ENCODE peak calls at places on chromosome 10, in five cellular contexts. One of them, this sample, is unnamed.
A peak's percentile ranks its signal among the peaks of the same experiment; 100 is the strongest.

GRCh38 chr10:112835933-112836564 is 114.0 kb upstream of the TCF7L2 start:
- DNase-seq in tibial artery: no peak
- DNase-seq in aorta: peak; percentile 61
- DNase-seq in hepatocyte: no peak
- DNase-seq in gastrocnemius medialis: peak; percentile 27
- DNase-seq in this sample: no peak

GRCh38 chr10:50407077-50407801 is 155.9 kb upstream of the ASAH2 start:
- DNase-seq in tibial artery: no peak
- DNase-seq in aorta: no peak
- DNase-seq in hepatocyte: no peak
- DNase-seq in gastrocnemius medialis: no peak
- DNase-seq in this sample: peak; percentile 66

GRCh38 chr10:48496831-48497792 is 107.8 kb downstream of the ARHGAP22 start:
- DNase-seq in tibial artery: peak; percentile 29
- DNase-seq in aorta: no peak
- DNase-seq in hepatocyte: peak; percentile 60
- DNase-seq in gastrocnemius medialis: no peak
- DNase-seq in this sample: no peak

GRCh38 chr10:78907458-78908211 is 161.1 kb upstream of the ZMIZ1 start:
- DNase-seq in tibial artery: peak; percentile 51
- DNase-seq in aorta: no peak
- DNase-seq in hepatocyte: no peak
- DNase-seq in gastrocnemius medialis: no peak
- DNase-seq in this sample: no peak

GRCh38 chr10:6394084-6394483 is 186.0 kb downstream of the PRKCQ start:
- DNase-seq in tibial artery: no peak
- DNase-seq in aorta: no peak
- DNase-seq in hepatocyte: peak; percentile 60
- DNase-seq in gastrocnemius medialis: no peak
- DNase-seq in this sample: no peak

GRCh38 chr10:659710-660141 is 29.7 kb downstream of the DIP2C start:
- DNase-seq in tibial artery: peak; percentile 59
- DNase-seq in aorta: no peak
- DNase-seq in hepatocyte: peak; percentile 12
- DNase-seq in gastrocnemius medialis: no peak
- DNase-seq in this sample: no peak

GRCh38 chr10:78779339-78779955 is 289.3 kb upstream of the ZMIZ1 start:
- DNase-seq in tibial artery: no peak
- DNase-seq in aorta: peak; percentile 50
- DNase-seq in hepatocyte: no peak
- DNase-seq in gastrocnemius medialis: no peak
- DNase-seq in this sample: no peak

GRCh38 chr10:44619975-44620374 is 235.1 kb upstream of the CXCL12 start:
- DNase-seq in tibial artery: no peak
- DNase-seq in aorta: no peak
- DNase-seq in hepatocyte: no peak
- DNase-seq in gastrocnemius medialis: no peak
- DNase-seq in this sample: no peak

GRCh38 chr10:71222541-71223364 is 10.4 kb downstream of the UNC5B start:
- DNase-seq in tibial artery: peak; percentile 40
- DNase-seq in aorta: no peak
- DNase-seq in hepatocyte: no peak
- DNase-seq in gastrocnemius medialis: no peak
- DNase-seq in this sample: no peak

GRCh38 chr10:60429084-60429849 is 39.6 kb upstream of the ANK3 start:
- DNase-seq in tibial artery: no peak
- DNase-seq in aorta: no peak
- DNase-seq in hepatocyte: no peak
- DNase-seq in gastrocnemius medialis: no peak
- DNase-seq in this sample: no peak

GRCh38 chr10:43108951-43109350 is 29.3 kb upstream of the CSGALNACT2 start:
- DNase-seq in tibial artery: no peak
- DNase-seq in aorta: no peak
- DNase-seq in hepatocyte: no peak
- DNase-seq in gastrocnemius medialis: no peak
- DNase-seq in this sample: no peak

GRCh38 chr10:86385806-86386205 is 19.2 kb upstream of the GRID1 start:
- DNase-seq in tibial artery: no peak
- DNase-seq in aorta: no peak
- DNase-seq in hepatocyte: no peak
- DNase-seq in gastrocnemius medialis: no peak
- DNase-seq in this sample: no peak

GRCh38 chr10:89301231-89301630 is 615 bp upstream of the IFIT2 start:
- DNase-seq in tibial artery: no peak
- DNase-seq in aorta: peak; percentile 48
- DNase-seq in hepatocyte: no peak
- DNase-seq in gastrocnemius medialis: no peak
- DNase-seq in this sample: no peak

GRCh38 chr10:49368256-49368655 is 27.6 kb downstream of the DRGX start:
- DNase-seq in tibial artery: no peak
- DNase-seq in aorta: no peak
- DNase-seq in hepatocyte: no peak
- DNase-seq in gastrocnemius medialis: no peak
- DNase-seq in this sample: no peak

GRCh38 chr10:133128126-133129081 is 31.6 kb upstream of the KNDC1 start:
- DNase-seq in tibial artery: peak; percentile 56
- DNase-seq in aorta: peak; percentile 37
- DNase-seq in hepatocyte: no peak
- DNase-seq in gastrocnemius medialis: no peak
- DNase-seq in this sample: no peak

GRCh38 chr10:87837445-87837844 is 19.4 kb upstream of the ATAD1 start:
- DNase-seq in tibial artery: no peak
- DNase-seq in aorta: no peak
- DNase-seq in hepatocyte: no peak
- DNase-seq in gastrocnemius medialis: no peak
- DNase-seq in this sample: no peak

GRCh38 chr10:19119191-19119590 is 70.6 kb downstream of the MALRD1 start:
- DNase-seq in tibial artery: no peak
- DNase-seq in aorta: no peak
- DNase-seq in hepatocyte: no peak
- DNase-seq in gastrocnemius medialis: no peak
- DNase-seq in this sample: peak; percentile 25

GRCh38 chr10:14585287-14586193 is 189.2 kb downstream of the FAM107B start:
- DNase-seq in tibial artery: no peak
- DNase-seq in aorta: no peak
- DNase-seq in hepatocyte: no peak
- DNase-seq in gastrocnemius medialis: no peak
- DNase-seq in this sample: no peak

GRCh38 chr10:42743697-42744096 is 38.9 kb upstream of the BMS1 start:
- DNase-seq in tibial artery: no peak
- DNase-seq in aorta: no peak
- DNase-seq in hepatocyte: no peak
- DNase-seq in gastrocnemius medialis: no peak
- DNase-seq in this sample: no peak

GRCh38 chr10:92757066-92757716 is 67.4 kb downstream of the HHEX start:
- DNase-seq in tibial artery: peak; percentile 97
- DNase-seq in aorta: peak; percentile 96
- DNase-seq in hepatocyte: peak; percentile 42
- DNase-seq in gastrocnemius medialis: peak; percentile 66
- DNase-seq in this sample: peak; percentile 9

GRCh38 chr10:6275022-6275997 is 72.6 kb downstream of the PFKFB3 start:
- DNase-seq in tibial artery: peak; percentile 96
- DNase-seq in aorta: peak; percentile 99
- DNase-seq in hepatocyte: peak; percentile 83
- DNase-seq in gastrocnemius medialis: peak; percentile 92
- DNase-seq in this sample: no peak

GRCh38 chr10:784759-785538 is 95.5 kb upstream of the DIP2C start:
- DNase-seq in tibial artery: peak; percentile 85
- DNase-seq in aorta: peak; percentile 83
- DNase-seq in hepatocyte: peak; percentile 86
- DNase-seq in gastrocnemius medialis: peak; percentile 43
- DNase-seq in this sample: no peak

GRCh38 chr10:2334542-2334941 is 597.2 kb upstream of the ADARB2 start:
- DNase-seq in tibial artery: no peak
- DNase-seq in aorta: no peak
- DNase-seq in hepatocyte: no peak
- DNase-seq in gastrocnemius medialis: no peak
- DNase-seq in this sample: no peak

GRCh38 chr10:99394256-99394655 is 36.2 kb downstream of the GOT1 start:
- DNase-seq in tibial artery: no peak
- DNase-seq in aorta: no peak
- DNase-seq in hepatocyte: no peak
- DNase-seq in gastrocnemius medialis: no peak
- DNase-seq in this sample: no peak

GRCh38 chr10:119268871-119269506 is 61.6 kb downstream of the GRK5 start:
- DNase-seq in tibial artery: no peak
- DNase-seq in aorta: peak; percentile 30
- DNase-seq in hepatocyte: no peak
- DNase-seq in gastrocnemius medialis: no peak
- DNase-seq in this sample: no peak

GRCh38 chr10:70576803-70577517 is 25.6 kb downstream of the PRF1 start:
- DNase-seq in tibial artery: no peak
- DNase-seq in aorta: no peak
- DNase-seq in hepatocyte: no peak
- DNase-seq in gastrocnemius medialis: no peak
- DNase-seq in this sample: no peak

GRCh38 chr10:26738354-26738753 is 40.9 kb downstream of the PDSS1 start:
- DNase-seq in tibial artery: no peak
- DNase-seq in aorta: no peak
- DNase-seq in hepatocyte: peak; percentile 31
- DNase-seq in gastrocnemius medialis: no peak
- DNase-seq in this sample: no peak

GRCh38 chr10:71472466-71472865 is 75.7 kb downstream of the CDH23 start:
- DNase-seq in tibial artery: no peak
- DNase-seq in aorta: peak; percentile 47
- DNase-seq in hepatocyte: no peak
- DNase-seq in gastrocnemius medialis: no peak
- DNase-seq in this sample: no peak

DNA sequence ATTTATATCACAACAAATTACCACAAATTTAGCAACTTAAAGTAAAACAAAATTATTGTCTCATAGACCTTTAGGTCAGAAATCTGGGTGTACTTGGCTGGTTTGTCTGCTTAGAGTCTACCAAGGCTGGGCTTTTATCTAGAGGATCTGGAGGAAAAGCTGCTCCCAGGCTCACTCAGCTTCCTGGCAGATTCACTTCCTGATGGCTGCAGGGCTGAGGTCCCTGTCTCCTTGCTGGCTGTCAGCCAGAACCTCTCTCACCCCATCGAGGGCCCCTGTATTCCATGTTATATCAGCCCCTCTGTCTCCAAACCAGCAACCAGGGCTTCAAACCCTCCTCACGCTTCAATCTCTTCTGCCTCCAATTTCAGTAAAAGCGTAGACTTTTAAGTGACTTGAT is 734.9 kb downstream of the NRG3 start:
- DNase-seq in tibial artery: no peak
- DNase-seq in aorta: no peak
- DNase-seq in hepatocyte: no peak
- DNase-seq in gastrocnemius medialis: no peak
- DNase-seq in this sample: no peak
- H3K36me3 ChIP-seq in tibial artery: no peaks in the 10 kb centered on the region
- H3K36me3 ChIP-seq in aorta: no peaks in the 10 kb centered on the region
- H3K36me3 ChIP-seq in hepatocyte: no peaks in the 10 kb centered on the region
- H3K36me3 ChIP-seq in gastrocnemius medialis: no peaks in the 10 kb centered on the region
- H3K36me3 ChIP-seq in this sample: no peaks in the 10 kb centered on the region

DNA sequence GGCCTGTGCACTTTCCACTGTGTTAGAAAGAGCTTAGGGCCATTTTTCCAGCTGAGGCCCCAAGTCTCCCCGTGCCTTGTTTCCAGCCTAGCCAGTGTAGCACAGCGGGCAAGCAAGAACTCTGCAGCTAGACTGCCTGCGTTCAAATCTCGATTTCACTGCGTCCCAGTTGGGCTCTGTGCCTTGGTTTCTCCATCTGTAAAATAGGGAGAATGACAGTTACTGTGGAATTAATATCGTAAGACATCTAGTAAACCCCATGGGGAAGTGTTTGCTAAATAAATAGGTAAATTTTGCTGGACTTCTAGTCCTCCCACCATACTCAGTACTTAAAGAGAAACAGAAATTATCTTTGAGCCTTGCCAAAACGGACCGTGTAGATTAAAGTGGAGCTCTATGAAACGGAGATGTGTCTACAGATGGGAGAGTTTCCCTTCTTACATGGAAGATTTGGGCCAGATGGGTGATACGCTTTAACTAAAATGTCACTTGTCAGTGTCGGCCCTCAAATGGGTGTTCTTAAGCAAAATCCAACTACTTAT is 3.5 kb upstream of the HKDC1 start:
- DNase-seq in tibial artery: no peak
- DNase-seq in aorta: no peak
- DNase-seq in hepatocyte: no peak
- DNase-seq in gastrocnemius medialis: no peak
- DNase-seq in this sample: no peak
- H3K27ac ChIP-seq in tibial artery: no peak overlapping the region
- H3K27ac ChIP-seq in aorta: no peak overlapping the region
- H3K27ac ChIP-seq in hepatocyte: peak overlapping the region; percentile 52
- H3K27ac ChIP-seq in gastrocnemius medialis: no peak overlapping the region
- H3K27ac ChIP-seq in this sample: no peak overlapping the region

GRCh38 chr10:22999942-23000341 is 72.1 kb downstream of the ARMC3 start:
- DNase-seq in tibial artery: no peak
- DNase-seq in aorta: no peak
- DNase-seq in hepatocyte: no peak
- DNase-seq in gastrocnemius medialis: no peak
- DNase-seq in this sample: no peak

GRCh38 chr10:23005150-23005549 is 77.3 kb downstream of the ARMC3 start:
- DNase-seq in tibial artery: no peak
- DNase-seq in aorta: no peak
- DNase-seq in hepatocyte: no peak
- DNase-seq in gastrocnemius medialis: no peak
- DNase-seq in this sample: no peak

GRCh38 chr10:22997102-22997501 is 69.2 kb downstream of the ARMC3 start:
- DNase-seq in tibial artery: no peak
- DNase-seq in aorta: no peak
- DNase-seq in hepatocyte: no peak
- DNase-seq in gastrocnemius medialis: no peak
- DNase-seq in this sample: no peak

GRCh38 chr10:23001901-23002516 is 74.2 kb downstream of the ARMC3 start:
- DNase-seq in tibial artery: no peak
- DNase-seq in aorta: no peak
- DNase-seq in hepatocyte: no peak
- DNase-seq in gastrocnemius medialis: no peak
- DNase-seq in this sample: peak; percentile 27
- H3K27me3 ChIP-seq in tibial artery: no peaks in the 10 kb centered on the region
- H3K27me3 ChIP-seq in aorta: no peaks in the 10 kb centered on the region
- H3K27me3 ChIP-seq in hepatocyte: no peaks in the 10 kb centered on the region
- H3K27me3 ChIP-seq in gastrocnemius medialis: no peaks in the 10 kb centered on the region
- H3K27me3 ChIP-seq in this sample: no peaks in the 10 kb centered on the region

DNA sequence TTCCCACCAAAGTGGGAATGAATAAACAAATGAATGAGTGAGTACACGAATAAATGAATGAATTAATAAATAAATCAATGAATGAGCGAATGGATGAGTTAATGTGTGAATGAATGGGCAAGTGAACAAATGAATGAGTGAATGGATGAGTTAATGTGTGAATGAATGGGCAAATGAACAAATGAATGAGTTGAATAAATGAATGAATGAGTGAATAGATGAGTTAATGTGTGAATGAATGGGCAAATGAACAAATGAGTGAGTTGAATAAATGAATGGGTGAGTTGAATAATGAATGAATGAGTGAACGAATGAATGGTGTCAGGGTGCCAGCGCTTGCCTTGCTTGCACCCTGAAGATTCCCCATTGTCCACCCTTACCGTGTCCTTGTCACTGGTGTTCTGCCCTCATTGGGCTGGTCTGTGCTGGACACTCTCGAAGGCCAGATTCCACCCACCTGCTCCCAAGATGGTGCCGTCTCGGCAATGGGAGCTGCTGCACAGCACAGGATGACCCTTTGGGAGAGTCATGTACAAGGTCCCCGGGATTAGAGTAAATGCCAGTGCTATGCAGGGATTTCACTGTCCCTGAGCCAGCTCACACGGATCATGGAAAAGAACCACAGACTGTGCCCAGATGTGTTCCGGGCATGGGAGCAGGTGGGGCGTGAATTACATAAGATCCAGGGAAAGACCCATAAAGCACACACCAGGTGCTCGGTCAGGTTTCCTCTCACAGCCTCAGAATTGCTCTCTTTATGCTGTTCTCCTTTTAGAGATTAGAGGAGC is 83.2 kb downstream of the CAMK1D start:
- DNase-seq in tibial artery: peak; percentile 41
- DNase-seq in aorta: no peak
- DNase-seq in hepatocyte: no peak
- DNase-seq in gastrocnemius medialis: no peak
- DNase-seq in this sample: no peak
- H3K36me3 ChIP-seq in tibial artery: no peaks in the 10 kb centered on the region
- H3K36me3 ChIP-seq in aorta: no peaks in the 10 kb centered on the region
- H3K36me3 ChIP-seq in hepatocyte: no peaks in the 10 kb centered on the region
- H3K36me3 ChIP-seq in gastrocnemius medialis: no peaks in the 10 kb centered on the region
- H3K36me3 ChIP-seq in this sample: no peaks in the 10 kb centered on the region